ENCODE peak calls at places on chromosomes 11 and 22, in four cellular contexts. S is lung; G is heart left ventricle; U is CD8-positive, alpha-beta memory T cell. R is an unnamed sample.

GRCh38 chr11:107591098-107591445 is at the start of gene ELMOD1:
- DNase-seq in G (peak), U (peak), S (no peak), R (no peak)

GRCh38 chr11:117535201-117535869 is 207.7 kb downstream of the CEP164 start:
- DNase-seq in S (peak), G (peak), U (no peak), R (no peak)

GRCh38 chr22:26648011-26648497 is 9.3 kb upstream of the MIAT start:
- DNase-seq in U (peak), G (no peak), S (no peak), R (no peak)

GRCh38 chr11:45765107-45765668 is 39.8 kb upstream of the SLC35C1 start:
- DNase-seq in S (no peak), G (no peak), U (no peak), R (no peak)

GRCh38 chr22:46791201-46791731 is 28.8 kb downstream of the TBC1D22A start:
- DNase-seq in S (no peak), G (no peak), U (peak), R (peak)

GRCh38 chr11:9858218-9858617 is 194.3 kb downstream of the SWAP70 start:
- DNase-seq in G (no peak), U (no peak), S (no peak), R (no peak)

GRCh38 chr22:28594784-28595324 is 84.8 kb downstream of the TTC28 start:
- DNase-seq in U (no peak), S (no peak), G (no peak), R (peak)

GRCh38 chr22:26174280-26174679 is 5.0 kb downstream of the SEZ6L start:
- DNase-seq in G (no peak), U (no peak), S (no peak), R (no peak)

GRCh38 chr11:829116-829945 is 1.6 kb downstream of the CRACR2B start:
- DNase-seq in S (peak), U (no peak), G (peak), R (no peak)
- H3K27ac ChIP-seq in S (peak), U (no peak), G (peak), R (no peak)

GRCh38 chr11:122193457-122193856 is 77.4 kb upstream of the BLID start:
- DNase-seq in G (no peak), S (no peak), U (no peak), R (no peak)

GRCh38 chr11:122195790-122196189 is 79.8 kb upstream of the BLID start:
- DNase-seq in S (no peak), U (no peak), G (no peak), R (no peak)

GRCh38 chr11:122189259-122189658 is 73.2 kb upstream of the BLID start:
- DNase-seq in G (no peak), S (no peak), U (no peak), R (no peak)

GRCh38 chr11:122197055-122197987 is 81.3 kb upstream of the BLID start:
- DNase-seq in G (no peak), U (no peak), S (no peak), R (no peak)

GRCh38 chr11:122192634-122193245 is 76.7 kb upstream of the BLID start:
- DNase-seq in U (no peak), S (no peak), G (no peak), R (no peak)
- H3K4me3 ChIP-seq in U (no peak), S (no peak), G (no peak), R (no peak)

GRCh38 chr11:119380160-119380815 is 1.2 kb downstream of the USP2 start:
- DNase-seq in U (no peak), G (no peak), S (no peak), R (no peak)
- H3K27ac ChIP-seq in U (no peak), G (no peak), S (no peak), R (no peak)

GRCh38 chr11:66048525-66049313 is at the start of gene GAL3ST3:
- DNase-seq in U (no peak), S (no peak), G (no peak), R (no peak)

GRCh38 chr11:66052664-66052982 is 459 bp downstream of the SF3B2 start:
- DNase-seq in G (no peak), S (no peak), U (no peak), R (no peak)

GRCh38 chr11:66050581-66051231 is 1.5 kb upstream of the SF3B2 start:
- DNase-seq in S (no peak), U (no peak), G (no peak), R (no peak)

GRCh38 chr11:66051766-66052663 is at the start of gene SF3B2:
- DNase-seq in S (peak), U (peak), G (peak), R (peak)

GRCh38 chr11:66051371-66051765 is 796 bp upstream of the SF3B2 start:
- DNase-seq in S (no peak), G (no peak), U (no peak), R (no peak)
- H3K4me3 ChIP-seq in S (peak), G (peak), U (peak), R (peak)

GRCh38 chr11:35031869-35032268 is 107.1 kb upstream of the CD44 start:
- DNase-seq in S (no peak), G (no peak), U (no peak), R (no peak)
- H3K27ac ChIP-seq in S (no peak), G (no peak), U (no peak), R (no peak)

GRCh38 chr22:36816338-36816634 is 549 bp downstream of the PVALB start:
- DNase-seq in U (no peak), G (no peak), S (no peak), R (no peak)
- H3K4me3 ChIP-seq in U (no peak), G (no peak), S (no peak), R (no peak)

GRCh38 chr11:64856382-64857227 is 12.2 kb upstream of the CDC42BPG start:
- DNase-seq in G (no peak), U (peak), S (peak), R (no peak)

GRCh38 chr11:64859542-64860414 is 15.3 kb upstream of the CDC42BPG start:
- DNase-seq in G (no peak), S (no peak), U (no peak), R (peak)

GRCh38 chr11:64855596-64856304 is 11.3 kb upstream of the CDC42BPG start:
- DNase-seq in S (no peak), U (no peak), G (no peak), R (no peak)

GRCh38 chr11:64858467-64859401 is 14.3 kb upstream of the CDC42BPG start:
- DNase-seq in G (peak), S (no peak), U (peak), R (peak)

GRCh38 chr11:64857485-64857884 is 13.0 kb upstream of the CDC42BPG start:
- DNase-seq in S (no peak), G (no peak), U (no peak), R (no peak)
- H3K27ac ChIP-seq in S (peak), G (peak), U (peak), R (peak)

GRCh38 chr11:3856856-3857553 is 1.5 kb downstream of the STIM1 start:
- DNase-seq in S (no peak), U (no peak), G (no peak), R (no peak)

GRCh38 chr11:3857628-3858027 is 2.2 kb downstream of the STIM1 start:
- DNase-seq in G (no peak), U (no peak), S (no peak), R (no peak)

GRCh38 chr11:3859373-3859881 is 4.0 kb downstream of the STIM1 start:
- DNase-seq in G (peak), U (no peak), S (no peak), R (no peak)

GRCh38 chr11:3861698-3862097 is 6.2 kb downstream of the STIM1 start:
- DNase-seq in G (no peak), U (no peak), S (no peak), R (no peak)

GRCh38 chr11:3860360-3860759 is 4.9 kb downstream of the STIM1 start:
- DNase-seq in U (no peak), G (no peak), S (no peak), R (no peak)
- H3K4me3 ChIP-seq in U (peak), G (no peak), S (no peak), R (peak)

GRCh38 chr11:119504366-119504765 is 81.4 kb upstream of the THY1 start:
- DNase-seq in G (no peak), S (no peak), U (no peak), R (no peak)

GRCh38 chr11:119505861-119506260 is 82.9 kb upstream of the THY1 start:
- DNase-seq in G (no peak), U (no peak), S (no peak), R (no peak)

GRCh38 chr11:119509969-119510401 is 87.0 kb upstream of the THY1 start:
- DNase-seq in S (no peak), G (peak), U (no peak), R (peak)

GRCh38 chr11:119509277-119509841 is 86.4 kb upstream of the THY1 start:
- DNase-seq in G (no peak), S (no peak), U (no peak), R (no peak)

GRCh38 chr11:119506436-119506835 is 83.5 kb upstream of the THY1 start:
- DNase-seq in G (no peak), S (no peak), U (no peak), R (no peak)
- H3K27ac ChIP-seq in G (no peak), S (no peak), U (no peak), R (no peak)

DNA sequence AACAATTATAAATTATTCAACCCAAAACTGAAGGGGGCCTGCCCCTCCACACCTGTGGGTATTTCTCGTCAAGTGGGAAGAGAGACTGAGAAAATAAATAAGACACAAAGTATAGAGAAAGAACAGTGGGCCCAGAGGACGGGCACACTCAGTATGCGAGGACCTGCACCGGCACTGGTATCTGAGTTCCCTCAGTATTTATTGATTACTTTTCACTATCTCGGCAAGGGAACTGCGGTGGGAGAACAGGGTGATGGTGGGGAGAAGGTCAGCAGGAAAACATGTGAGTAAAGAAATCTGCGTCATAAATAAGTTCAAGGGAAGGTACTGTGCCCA is 3.2 kb downstream of the C11orf54 start:
- DNase-seq in G (no peak), U (no peak), S (no peak), R (no peak)
- H3K4me3 ChIP-seq in G (no peak), U (no peak), S (no peak), R (no peak)